ENCODE peak calls at places on chromosomes 13 and 19, in eight cellular contexts. One of them, this sample, is unnamed. For H3K4me1, the result is how much of the 10 kb centered on the place peaks cover.

GRCh38 chr13:86945596-86945995 is 725.6 kb upstream of the SLITRK5 start:
- DNase-seq in mammary epithelial cell: no peak
- DNase-seq in IMR-90: no peak
- DNase-seq in cardiac muscle cell: no peak
- DNase-seq in A549: no peak
- DNase-seq in pancreas: no peak
- DNase-seq in heart left ventricle: no peak
- DNase-seq in neural progenitor cell: no peak
- DNase-seq in this sample: no peak

GRCh38 chr19:52896431-52897148 is 845 bp downstream of the ZNF320 start:
- DNase-seq in mammary epithelial cell: peak
- DNase-seq in IMR-90: peak
- DNase-seq in cardiac muscle cell: peak
- DNase-seq in A549: no peak
- DNase-seq in pancreas: peak
- DNase-seq in heart left ventricle: peak
- DNase-seq in neural progenitor cell: peak
- DNase-seq in this sample: peak

GRCh38 chr19:7188682-7189629 is 105.3 kb downstream of the INSR start:
- DNase-seq in mammary epithelial cell: no peak
- DNase-seq in IMR-90: no peak
- DNase-seq in cardiac muscle cell: peak
- DNase-seq in A549: no peak
- DNase-seq in pancreas: no peak
- DNase-seq in heart left ventricle: no peak
- DNase-seq in neural progenitor cell: no peak
- DNase-seq in this sample: no peak

GRCh38 chr19:8209965-8210659 is 942 bp downstream of the CERS4 start:
- DNase-seq in mammary epithelial cell: no peak
- DNase-seq in IMR-90: no peak
- DNase-seq in cardiac muscle cell: no peak
- DNase-seq in A549: no peak
- DNase-seq in pancreas: peak
- DNase-seq in heart left ventricle: no peak
- DNase-seq in neural progenitor cell: no peak
- DNase-seq in this sample: peak

GRCh38 chr13:25300861-25301346 is 521 bp upstream of the NUP58 start:
- DNase-seq in mammary epithelial cell: no peak
- DNase-seq in IMR-90: no peak
- DNase-seq in cardiac muscle cell: no peak
- DNase-seq in A549: no peak
- DNase-seq in pancreas: peak
- DNase-seq in heart left ventricle: peak
- DNase-seq in neural progenitor cell: peak
- DNase-seq in this sample: peak

GRCh38 chr13:40611004-40611403 is 55.4 kb downstream of the FOXO1 start:
- DNase-seq in mammary epithelial cell: peak
- DNase-seq in IMR-90: no peak
- DNase-seq in cardiac muscle cell: no peak
- DNase-seq in A549: no peak
- DNase-seq in pancreas: no peak
- DNase-seq in heart left ventricle: no peak
- DNase-seq in neural progenitor cell: no peak
- DNase-seq in this sample: no peak

GRCh38 chr13:72431981-72432617 is 295.3 kb downstream of the MZT1 start:
- DNase-seq in mammary epithelial cell: no peak
- DNase-seq in IMR-90: no peak
- DNase-seq in cardiac muscle cell: no peak
- DNase-seq in A549: no peak
- DNase-seq in pancreas: no peak
- DNase-seq in heart left ventricle: no peak
- DNase-seq in neural progenitor cell: no peak
- DNase-seq in this sample: no peak

GRCh38 chr19:16078759-16079707 is 2.7 kb downstream of the TPM4 start:
- DNase-seq in mammary epithelial cell: peak
- DNase-seq in IMR-90: peak
- DNase-seq in cardiac muscle cell: peak
- DNase-seq in A549: peak
- DNase-seq in pancreas: no peak
- DNase-seq in heart left ventricle: peak
- DNase-seq in neural progenitor cell: peak
- DNase-seq in this sample: peak

GRCh38 chr13:92976657-92977056 is 249.9 kb upstream of the GPC6 start:
- DNase-seq in mammary epithelial cell: no peak
- DNase-seq in IMR-90: no peak
- DNase-seq in cardiac muscle cell: no peak
- DNase-seq in A549: no peak
- DNase-seq in pancreas: no peak
- DNase-seq in heart left ventricle: no peak
- DNase-seq in neural progenitor cell: no peak
- DNase-seq in this sample: no peak

GRCh38 chr19:4186087-4186993 is 3.9 kb downstream of the ANKRD24 start:
- DNase-seq in mammary epithelial cell: peak
- DNase-seq in IMR-90: peak
- DNase-seq in cardiac muscle cell: peak
- DNase-seq in A549: peak
- DNase-seq in pancreas: peak
- DNase-seq in heart left ventricle: peak
- DNase-seq in neural progenitor cell: peak
- DNase-seq in this sample: peak

GRCh38 chr19:38952395-38953165 is 21.8 kb downstream of the MRPS12 start:
- DNase-seq in mammary epithelial cell: no peak
- DNase-seq in IMR-90: peak
- DNase-seq in cardiac muscle cell: peak
- DNase-seq in A549: peak
- DNase-seq in pancreas: no peak
- DNase-seq in heart left ventricle: no peak
- DNase-seq in neural progenitor cell: peak
- DNase-seq in this sample: no peak

GRCh38 chr13:88074794-88075509 is 403.8 kb downstream of the SLITRK5 start:
- DNase-seq in mammary epithelial cell: no peak
- DNase-seq in IMR-90: no peak
- DNase-seq in cardiac muscle cell: no peak
- DNase-seq in A549: no peak
- DNase-seq in pancreas: no peak
- DNase-seq in heart left ventricle: no peak
- DNase-seq in neural progenitor cell: no peak
- DNase-seq in this sample: no peak

GRCh38 chr19:17803264-17803896 is 8.4 kb downstream of the B3GNT3 start:
- DNase-seq in mammary epithelial cell: no peak
- DNase-seq in IMR-90: no peak
- DNase-seq in cardiac muscle cell: no peak
- DNase-seq in A549: no peak
- DNase-seq in pancreas: no peak
- DNase-seq in heart left ventricle: no peak
- DNase-seq in neural progenitor cell: peak
- DNase-seq in this sample: no peak

GRCh38 chr13:33153421-33154381 is 131.9 kb downstream of the STARD13 start:
- DNase-seq in mammary epithelial cell: no peak
- DNase-seq in IMR-90: peak
- DNase-seq in cardiac muscle cell: no peak
- DNase-seq in A549: no peak
- DNase-seq in pancreas: no peak
- DNase-seq in heart left ventricle: peak
- DNase-seq in neural progenitor cell: peak
- DNase-seq in this sample: no peak

DNA sequence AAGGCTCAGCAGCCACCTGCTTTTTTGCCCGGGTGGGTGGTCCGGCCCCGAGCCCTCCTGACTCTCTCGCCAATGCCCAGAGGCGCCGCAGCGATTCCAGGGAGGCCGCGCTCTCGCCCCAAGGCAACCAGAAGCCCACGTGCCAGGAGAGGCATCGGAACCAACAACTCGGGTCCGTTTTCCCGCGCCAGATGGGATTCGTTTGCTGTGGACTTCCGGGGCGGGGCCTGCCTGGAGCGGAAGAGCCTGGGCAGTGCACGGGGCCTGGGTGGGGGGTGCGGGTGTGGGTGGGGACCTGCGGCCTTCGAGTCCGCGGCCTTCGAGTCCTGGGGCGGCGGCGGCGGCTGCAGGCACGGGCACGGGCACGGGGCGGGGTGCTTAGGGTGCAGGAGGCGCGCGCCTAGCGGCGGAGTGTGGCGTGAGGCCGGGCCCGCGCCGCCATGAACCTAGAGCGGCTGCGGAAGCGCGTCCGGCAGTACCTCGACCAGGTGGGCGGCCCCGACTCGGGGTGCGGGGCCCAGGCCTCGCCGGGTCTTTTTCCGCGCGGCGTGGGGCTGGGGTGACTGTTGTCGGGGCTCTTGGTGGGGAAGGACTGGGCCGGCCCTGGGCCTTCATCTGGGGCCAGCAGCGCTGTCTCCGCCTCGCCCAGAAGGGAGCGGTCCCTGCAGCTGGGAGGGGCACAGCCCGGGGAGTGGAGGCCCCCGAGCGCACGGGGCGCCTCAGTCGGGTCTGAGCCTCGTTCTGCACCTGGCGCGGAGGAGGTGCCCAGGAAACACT is at the start of gene CDC16:
- DNase-seq in mammary epithelial cell: peak
- DNase-seq in IMR-90: peak
- DNase-seq in cardiac muscle cell: peak
- DNase-seq in A549: peak
- DNase-seq in pancreas: peak
- DNase-seq in heart left ventricle: peak
- DNase-seq in neural progenitor cell: peak
- DNase-seq in this sample: peak
- TF ChIP-seq CTCF in mammary epithelial cell: peak
- TF ChIP-seq CTCF in IMR-90: no peak
- TF ChIP-seq CTCF in cardiac muscle cell: no peak
- TF ChIP-seq CTCF in A549: no peak
- TF ChIP-seq CTCF in pancreas: peak
- TF ChIP-seq CTCF in heart left ventricle: no peak
- TF ChIP-seq CTCF in neural progenitor cell: peak
- TF ChIP-seq CTCF in this sample: peak

GRCh38 chr19:5969476-5969875 is 8.5 kb downstream of the RANBP3 start:
- DNase-seq in mammary epithelial cell: no peak
- DNase-seq in IMR-90: no peak
- DNase-seq in cardiac muscle cell: no peak
- DNase-seq in A549: no peak
- DNase-seq in pancreas: no peak
- DNase-seq in heart left ventricle: no peak
- DNase-seq in neural progenitor cell: no peak
- DNase-seq in this sample: no peak
- H3K4me3 ChIP-seq in mammary epithelial cell: no peak
- H3K4me3 ChIP-seq in IMR-90: no peak
- H3K4me3 ChIP-seq in cardiac muscle cell: no peak
- H3K4me3 ChIP-seq in A549: no peak
- H3K4me3 ChIP-seq in pancreas: no peak
- H3K4me3 ChIP-seq in heart left ventricle: no peak
- H3K4me3 ChIP-seq in neural progenitor cell: no peak
- H3K4me3 ChIP-seq in this sample: no peak

DNA sequence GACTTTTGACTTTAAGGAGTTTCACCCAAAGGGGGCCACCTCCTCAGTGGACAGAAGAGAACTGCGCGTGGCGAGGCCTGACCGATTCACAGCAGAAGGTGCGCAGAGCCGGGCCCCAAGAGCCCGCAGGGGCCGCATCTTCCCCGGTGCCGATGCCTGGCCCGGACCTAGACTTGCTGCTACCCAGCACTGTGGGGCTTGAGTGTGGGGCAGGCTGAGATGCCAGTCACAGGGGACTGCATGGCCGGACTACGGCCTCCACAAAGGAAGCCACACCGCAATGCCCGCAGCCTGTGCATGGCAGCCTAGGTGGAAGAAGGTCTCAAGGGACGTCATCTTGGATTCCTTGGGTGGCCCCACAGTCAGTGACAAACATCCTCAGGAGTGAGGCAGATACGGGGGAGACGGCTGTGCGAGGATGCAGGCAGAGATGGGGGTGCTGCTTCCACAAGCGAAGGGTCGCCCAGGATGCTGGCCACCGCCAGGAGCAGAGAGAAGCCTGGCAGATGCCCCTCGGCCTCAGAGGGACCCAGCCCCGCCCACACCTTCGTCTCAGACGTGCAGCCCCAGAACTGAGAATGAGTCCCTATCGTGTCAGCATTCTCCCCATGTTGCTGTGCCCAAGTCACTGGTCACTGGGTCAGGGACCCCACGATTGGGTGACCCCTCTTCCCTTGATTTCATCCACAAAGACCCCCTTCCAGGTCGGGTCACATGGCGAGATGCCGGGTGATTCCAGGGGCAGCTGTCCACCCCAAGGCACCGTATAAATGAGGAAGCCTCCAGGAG is 16.9 kb downstream of the MOB3A start:
- DNase-seq in mammary epithelial cell: no peak
- DNase-seq in IMR-90: no peak
- DNase-seq in cardiac muscle cell: no peak
- DNase-seq in A549: no peak
- DNase-seq in pancreas: no peak
- DNase-seq in heart left ventricle: no peak
- DNase-seq in neural progenitor cell: no peak
- DNase-seq in this sample: no peak
- H3K4me1 ChIP-seq in mammary epithelial cell: under half
- H3K4me1 ChIP-seq in IMR-90: under half
- H3K4me1 ChIP-seq in cardiac muscle cell: under half
- H3K4me1 ChIP-seq in A549: under half
- H3K4me1 ChIP-seq in pancreas: under half
- H3K4me1 ChIP-seq in heart left ventricle: under half
- H3K4me1 ChIP-seq in neural progenitor cell: under half
- H3K4me1 ChIP-seq in this sample: under half

GRCh38 chr13:30647824-30648521 is 30.3 kb downstream of the USPL1 start:
- DNase-seq in mammary epithelial cell: no peak
- DNase-seq in IMR-90: no peak
- DNase-seq in cardiac muscle cell: no peak
- DNase-seq in A549: no peak
- DNase-seq in pancreas: no peak
- DNase-seq in heart left ventricle: no peak
- DNase-seq in neural progenitor cell: no peak
- DNase-seq in this sample: no peak

GRCh38 chr13:30652746-30653145 is 35.0 kb downstream of the USPL1 start:
- DNase-seq in mammary epithelial cell: no peak
- DNase-seq in IMR-90: no peak
- DNase-seq in cardiac muscle cell: no peak
- DNase-seq in A549: no peak
- DNase-seq in pancreas: no peak
- DNase-seq in heart left ventricle: no peak
- DNase-seq in neural progenitor cell: no peak
- DNase-seq in this sample: no peak

GRCh38 chr13:30647420-30647819 is 29.7 kb downstream of the USPL1 start:
- DNase-seq in mammary epithelial cell: no peak
- DNase-seq in IMR-90: no peak
- DNase-seq in cardiac muscle cell: no peak
- DNase-seq in A549: no peak
- DNase-seq in pancreas: no peak
- DNase-seq in heart left ventricle: no peak
- DNase-seq in neural progenitor cell: no peak
- DNase-seq in this sample: no peak

GRCh38 chr13:30645629-30646028 is 27.9 kb downstream of the USPL1 start:
- DNase-seq in mammary epithelial cell: no peak
- DNase-seq in IMR-90: no peak
- DNase-seq in cardiac muscle cell: no peak
- DNase-seq in A549: no peak
- DNase-seq in pancreas: no peak
- DNase-seq in heart left ventricle: no peak
- DNase-seq in neural progenitor cell: no peak
- DNase-seq in this sample: no peak

DNA sequence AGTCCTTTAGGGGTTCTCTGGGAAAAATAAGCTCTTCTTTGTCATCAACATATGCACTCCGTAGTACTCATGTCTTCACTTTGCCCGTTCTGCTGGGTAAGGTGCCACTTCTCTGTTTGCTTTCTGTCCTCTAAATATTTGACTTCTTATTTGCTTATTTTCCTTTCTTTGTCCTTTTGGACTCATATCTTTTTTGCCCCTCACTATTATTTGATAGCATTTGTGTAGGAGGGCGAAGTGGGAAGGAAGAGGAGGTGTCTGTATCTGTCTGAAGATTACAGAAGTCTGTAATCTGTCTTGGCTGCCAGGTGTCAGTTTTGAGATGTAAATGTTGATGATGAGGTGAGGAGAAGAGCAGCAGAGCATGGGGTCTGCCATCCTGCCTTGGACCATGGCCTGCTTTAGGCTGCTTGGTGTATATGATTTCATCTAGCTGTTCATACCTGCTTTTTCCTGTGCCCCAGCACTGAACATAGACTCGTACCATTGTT is 30.8 kb downstream of the USPL1 start:
- DNase-seq in mammary epithelial cell: no peak
- DNase-seq in IMR-90: no peak
- DNase-seq in cardiac muscle cell: no peak
- DNase-seq in A549: no peak
- DNase-seq in pancreas: no peak
- DNase-seq in heart left ventricle: no peak
- DNase-seq in neural progenitor cell: no peak
- DNase-seq in this sample: no peak
- TF ChIP-seq CTCF in mammary epithelial cell: no peak
- TF ChIP-seq CTCF in IMR-90: no peak
- TF ChIP-seq CTCF in cardiac muscle cell: no peak
- TF ChIP-seq CTCF in A549: no peak
- TF ChIP-seq CTCF in pancreas: no peak
- TF ChIP-seq CTCF in heart left ventricle: no peak
- TF ChIP-seq CTCF in neural progenitor cell: no peak
- TF ChIP-seq CTCF in this sample: no peak